ENCODE peak calls at places on chromosomes 3 and 15, in four cellular contexts. G is stomach, P is bronchial epithelial cell, X is epithelial cell of esophagus. T is an unnamed sample.
A peak's percentile ranks its signal among the peaks of the same experiment; 100 is the strongest.

GRCh38 chr15:56365075-56365711 is at the start of gene TEX9:
- DNase-seq in G (peak; percentile 88), P (peak; percentile 76), X (peak; percentile 89), T (peak; percentile 94)

GRCh38 chr15:77413687-77414349 is 6.1 kb downstream of the PEAK1 start:
- DNase-seq in G (no peak), P (no peak), X (no peak), T (no peak)

GRCh38 chr15:71115567-71116351 is 488 bp downstream of the THSD4 start:
- DNase-seq in G (peak; percentile 66), P (peak; percentile 50), X (peak; percentile 67), T (peak; percentile 74)

GRCh38 chr15:27826411-27826810 is 272.7 kb downstream of the OCA2 start:
- DNase-seq in G (no peak), P (no peak), X (no peak), T (no peak)

GRCh38 chr3:125280966-125281365 is 68.4 kb upstream of the SLC12A8 start:
- DNase-seq in G (no peak), P (peak; percentile 5), X (peak; percentile 3), T (peak; percentile 2)

GRCh38 chr3:171585029-171585428 is 124.8 kb upstream of the TNIK start:
- DNase-seq in G (no peak), P (peak; percentile 49), X (peak; percentile 69), T (peak; percentile 21)

GRCh38 chr3:8953336-8953735 is 9.9 kb downstream of the RAD18 start:
- DNase-seq in G (no peak), P (no peak), X (no peak), T (no peak)

GRCh38 chr3:146269271-146269670 is 18.4 kb upstream of the PLSCR4 start:
- DNase-seq in G (no peak), P (no peak), X (no peak), T (no peak)

GRCh38 chr3:128068156-128068620 is 16.0 kb downstream of the SEC61A1 start:
- DNase-seq in G (no peak), P (peak; percentile 41), X (peak; percentile 55), T (peak; percentile 43)

GRCh38 chr15:70379938-70380337 is 282.2 kb upstream of the TLE3 start:
- DNase-seq in G (no peak), P (no peak), X (no peak), T (no peak)

GRCh38 chr3:69568926-69569325 is 170.3 kb upstream of the MITF start:
- DNase-seq in G (no peak), P (no peak), X (no peak), T (no peak)

GRCh38 chr3:37695138-37695537 is 166.5 kb upstream of the CTDSPL start:
- DNase-seq in G (no peak), P (no peak), X (no peak), T (no peak)

GRCh38 chr3:19972056-19972455 is 25.2 kb downstream of the RAB5A start:
- DNase-seq in G (no peak), P (peak; percentile 91), X (peak; percentile 73), T (peak; percentile 14)

GRCh38 chr3:2937578-2937977 is 172.6 kb downstream of the IL5RA start:
- DNase-seq in G (no peak), P (no peak), X (no peak), T (no peak)

GRCh38 chr15:39878401-39878775 is 41.7 kb downstream of the GPR176 start:
- DNase-seq in G (no peak), P (no peak), X (no peak), T (no peak)

GRCh38 chr15:44673639-44674038 is 10.2 kb upstream of the SPG11 start:
- DNase-seq in G (no peak), P (no peak), X (no peak), T (no peak)

GRCh38 chr3:9915252-9916141 is 1.4 kb upstream of the IL17RC start:
- DNase-seq in G (peak; percentile 76), P (peak; percentile 23), X (no peak), T (no peak)

GRCh38 chr15:74621936-74622335 is 6.3 kb downstream of the CLK3 start:
- DNase-seq in G (no peak), P (no peak), X (no peak), T (no peak)

GRCh38 chr3:83393276-83393675 is 1565.5 kb upstream of the CADM2 start:
- DNase-seq in G (no peak), P (no peak), X (no peak), T (no peak)

GRCh38 chr3:52041118-52041847 is 15.1 kb downstream of the DUSP7 start:
- DNase-seq in G (no peak), P (no peak), X (no peak), T (no peak)
- TF ChIP-seq CTCF in G (no peak), P (peak; percentile 52), X (peak; percentile 38), T (no peak)

DNA sequence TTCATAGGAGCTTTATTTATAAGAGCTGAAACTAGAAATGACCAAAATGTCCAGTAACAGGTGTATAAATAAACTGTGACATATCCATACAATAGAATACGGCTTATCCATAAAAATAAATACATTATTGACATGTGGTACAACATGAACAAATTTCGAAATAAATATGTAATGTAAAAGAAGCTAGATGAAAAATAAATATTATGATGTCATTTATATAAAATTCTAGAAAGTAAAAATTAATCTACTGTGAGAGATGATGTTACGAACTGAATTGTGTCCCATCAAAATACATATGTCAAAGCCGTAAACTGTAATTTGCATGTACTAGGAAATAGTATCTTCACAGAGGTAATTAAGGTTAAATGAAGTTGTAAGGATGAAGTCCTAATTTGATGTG is 1104.9 kb downstream of the NSUN3 start:
- DNase-seq in G (no peak), P (no peak), X (no peak), T (no peak)
- TF ChIP-seq CTCF in G (no peak), P (no peak), X (no peak), T (no peak)

GRCh38 chr3:59327324-59327939 is 277.6 kb upstream of the CFAP20DC start:
- DNase-seq in G (no peak), P (peak; percentile 99), X (peak; percentile 97), T (peak; percentile 71)

GRCh38 chr3:59321881-59322540 is 272.2 kb upstream of the CFAP20DC start:
- DNase-seq in G (no peak), P (peak; percentile 45), X (peak; percentile 43), T (no peak)

DNA sequence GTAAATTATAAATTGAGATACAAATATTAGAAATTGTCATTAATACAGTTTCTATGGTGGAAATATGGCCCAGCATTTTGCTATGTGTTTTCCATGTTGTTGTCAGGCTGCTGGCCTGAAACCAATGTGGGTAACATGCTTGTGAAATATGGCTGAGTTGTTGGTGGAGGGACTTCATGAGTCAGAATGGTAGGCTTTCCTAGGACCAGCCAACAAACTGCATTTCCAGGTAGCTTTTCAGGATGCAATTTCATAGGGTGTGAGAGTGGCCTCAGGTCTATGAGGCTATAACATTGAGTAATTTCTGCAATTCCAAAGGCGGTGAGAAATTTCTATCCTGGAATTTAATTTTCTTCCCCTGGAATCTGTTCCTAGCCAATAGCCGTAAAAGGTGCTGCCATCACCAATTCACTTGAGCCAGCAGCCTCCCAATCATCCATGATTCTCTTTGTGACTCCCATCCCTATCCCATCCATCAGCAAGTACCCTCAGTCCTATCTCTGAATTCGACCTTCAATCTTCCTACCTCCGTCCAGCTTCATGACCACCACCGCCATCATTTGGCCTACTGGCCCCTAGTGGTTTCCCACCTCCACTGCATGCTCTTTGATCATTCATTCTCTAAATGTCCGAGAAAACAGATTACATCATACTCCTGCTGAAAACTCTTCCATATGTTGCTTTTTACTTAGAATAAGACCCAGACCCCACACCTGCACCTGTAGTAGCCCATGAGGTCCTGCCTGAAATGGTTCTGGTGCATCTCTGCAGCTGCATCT is 276.6 kb upstream of the CFAP20DC start:
- DNase-seq in G (no peak), P (peak; percentile 81), X (peak; percentile 89), T (no peak)
- TF ChIP-seq CTCF in G (no peak), P (peak; percentile 22), X (no peak), T (no peak)

DNA sequence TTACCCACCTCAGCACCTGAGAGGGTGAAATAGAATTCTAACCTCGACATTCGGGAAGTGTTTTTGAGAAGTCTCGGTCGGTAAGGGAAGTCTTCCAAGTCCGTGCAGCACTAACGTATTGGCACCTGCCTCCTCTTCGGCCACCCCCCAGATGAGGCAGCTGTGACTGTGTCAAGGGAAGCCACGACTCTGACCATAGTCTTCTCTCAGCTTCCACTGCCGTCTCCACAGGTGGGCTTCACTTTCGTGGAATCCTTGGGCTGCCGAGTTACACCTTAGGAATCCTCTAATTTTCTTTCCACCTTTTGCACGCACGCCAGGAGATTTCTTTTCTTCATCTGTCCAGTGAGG is 775 bp downstream of the CCNDBP1 start:
- DNase-seq in G (no peak), P (no peak), X (no peak), T (no peak)
- TF ChIP-seq CTCF in G (no peak), P (no peak), X (no peak), T (no peak)